ENCODE peak calls at places on chromosome 15, in nine cellular contexts. Q is fibroblast of lung, R is HCT116, P is mesendoderm, J is SJSA1, W is thoracic aorta, S is heart left ventricle, V is foreskin keratinocyte, Y is astrocyte. Z is an unnamed sample. For H3K27me3, the result is how much of the 10 kb centered on the place peaks cover.

GRCh38 chr15:23629234-23629805 is 18.3 kb downstream of the MAGEL2 start:
- DNase-seq in Q (no peak), R (no peak), P (peak), J (no peak), W (no peak), S (no peak), V (no peak), Y (no peak), Z (no peak)

GRCh38 chr15:66097151-66098018 is 156.2 kb downstream of the MEGF11 start:
- DNase-seq in Q (no peak), R (no peak), P (no peak), J (no peak), W (no peak), S (no peak), V (no peak), Y (no peak), Z (no peak)

GRCh38 chr15:27623560-27624305 is 475.4 kb downstream of the OCA2 start:
- DNase-seq in Q (no peak), R (no peak), P (no peak), J (no peak), W (no peak), S (no peak), V (no peak), Y (no peak), Z (no peak)

GRCh38 chr15:56325186-56325585 is 40.0 kb upstream of the TEX9 start:
- DNase-seq in Q (peak), R (no peak), P (no peak), J (no peak), W (no peak), S (no peak), V (peak), Y (peak), Z (no peak)

GRCh38 chr15:101267320-101268104 is 9.8 kb downstream of the SELENOS start:
- DNase-seq in Q (peak), R (no peak), P (peak), J (peak), W (no peak), S (peak), V (no peak), Y (peak), Z (peak)

GRCh38 chr15:71116366-71116765 is 1.1 kb downstream of the THSD4 start:
- DNase-seq in Q (no peak), R (no peak), P (no peak), J (no peak), W (no peak), S (no peak), V (no peak), Y (no peak), Z (peak)

GRCh38 chr15:48178612-48178931 is 477 bp upstream of the MYEF2 start:
- DNase-seq in Q (no peak), R (no peak), P (no peak), J (no peak), W (no peak), S (no peak), V (no peak), Y (no peak), Z (no peak)

GRCh38 chr15:48541659-48542334 is 103.7 kb downstream of the FBN1 start:
- DNase-seq in Q (peak), R (no peak), P (no peak), J (peak), W (no peak), S (peak), V (peak), Y (peak), Z (no peak)

GRCh38 chr15:36390491-36390890 is 188.9 kb upstream of the CDIN1 start:
- DNase-seq in Q (no peak), R (no peak), P (no peak), J (no peak), W (no peak), S (no peak), V (no peak), Y (no peak), Z (no peak)

GRCh38 chr15:42890161-42890913 is 30.2 kb downstream of the TTBK2 start:
- DNase-seq in Q (peak), R (no peak), P (peak), J (peak), W (no peak), S (no peak), V (peak), Y (peak), Z (no peak)

GRCh38 chr15:57395292-57395691 is 19.0 kb downstream of the CGNL1 start:
- DNase-seq in Q (peak), R (no peak), P (no peak), J (peak), W (no peak), S (no peak), V (peak), Y (peak), Z (no peak)

GRCh38 chr15:56989411-56989924 is 71.0 kb downstream of the TCF12 start:
- DNase-seq in Q (peak), R (no peak), P (no peak), J (peak), W (no peak), S (no peak), V (no peak), Y (no peak), Z (no peak)

GRCh38 chr15:100918690-100919480 is at the start of gene LRRK1:
- DNase-seq in Q (peak), R (no peak), P (peak), J (peak), W (no peak), S (peak), V (peak), Y (peak), Z (peak)

GRCh38 chr15:49301562-49301961 is 121.5 kb upstream of the FGF7 start:
- DNase-seq in Q (peak), R (no peak), P (no peak), J (no peak), W (no peak), S (no peak), V (no peak), Y (peak), Z (no peak)

GRCh38 chr15:40093224-40093842 is 15.3 kb downstream of the BMF start:
- DNase-seq in Q (peak), R (no peak), P (peak), J (peak), W (no peak), S (no peak), V (no peak), Y (no peak), Z (peak)

GRCh38 chr15:40072216-40072990 is 33.4 kb upstream of the SRP14 start:
- DNase-seq in Q (no peak), R (no peak), P (no peak), J (no peak), W (no peak), S (peak), V (no peak), Y (no peak), Z (no peak)

GRCh38 chr15:35305031-35305555 is 220.0 kb upstream of the NANOGP8 start:
- DNase-seq in Q (no peak), R (no peak), P (no peak), J (no peak), W (no peak), S (no peak), V (no peak), Y (peak), Z (no peak)

GRCh38 chr15:29064731-29065130 is 179.0 kb downstream of the APBA2 start:
- DNase-seq in Q (no peak), R (no peak), P (no peak), J (no peak), W (no peak), S (no peak), V (no peak), Y (no peak), Z (no peak)

GRCh38 chr15:77607894-77608261 is 24.8 kb downstream of the LINGO1 start:
- DNase-seq in Q (no peak), R (no peak), P (no peak), J (no peak), W (no peak), S (no peak), V (no peak), Y (no peak), Z (no peak)

GRCh38 chr15:99720533-99720932 is 12.7 kb downstream of the LYSMD4 start:
- DNase-seq in Q (no peak), R (no peak), P (peak), J (no peak), W (no peak), S (no peak), V (no peak), Y (no peak), Z (no peak)

GRCh38 chr15:58606577-58607080 is 142.9 kb downstream of the ADAM10 start:
- DNase-seq in Q (no peak), R (no peak), P (peak), J (no peak), W (no peak), S (no peak), V (no peak), Y (no peak), Z (no peak)

GRCh38 chr15:70200511-70200991 is 102.8 kb upstream of the TLE3 start:
- DNase-seq in Q (peak), R (no peak), P (no peak), J (no peak), W (no peak), S (no peak), V (no peak), Y (no peak), Z (no peak)

GRCh38 chr15:67117356-67117755 is 52.0 kb downstream of the SMAD3 start:
- DNase-seq in Q (peak), R (no peak), P (no peak), J (no peak), W (no peak), S (no peak), V (no peak), Y (peak), Z (no peak)

GRCh38 chr15:92819312-92820232 is 80.6 kb upstream of the CHD2 start:
- DNase-seq in Q (no peak), R (no peak), P (peak), J (peak), W (no peak), S (no peak), V (peak), Y (no peak), Z (no peak)

GRCh38 chr15:53918180-53919079 is 59.8 kb upstream of the UNC13C start:
- DNase-seq in Q (no peak), R (no peak), P (peak), J (no peak), W (no peak), S (peak), V (no peak), Y (no peak), Z (no peak)

GRCh38 chr15:74468341-74469032 is 7.5 kb upstream of the UBL7 start:
- DNase-seq in Q (no peak), R (no peak), P (no peak), J (no peak), W (no peak), S (no peak), V (no peak), Y (no peak), Z (no peak)

GRCh38 chr15:101399431-101399830 is 90.1 kb downstream of the PCSK6 start:
- DNase-seq in Q (no peak), R (no peak), P (no peak), J (no peak), W (no peak), S (no peak), V (no peak), Y (no peak), Z (no peak)

GRCh38 chr15:78129098-78130011 is 1.9 kb downstream of the CIB2 start:
- DNase-seq in Q (no peak), R (no peak), P (no peak), J (no peak), W (no peak), S (no peak), V (no peak), Y (no peak), Z (no peak)

GRCh38 chr15:101500865-101501551 is 11.5 kb upstream of the PCSK6 start:
- DNase-seq in Q (no peak), R (no peak), P (no peak), J (no peak), W (no peak), S (no peak), V (no peak), Y (no peak), Z (no peak)

GRCh38 chr15:91152896-91153581 is 53.0 kb downstream of the SV2B start:
- DNase-seq in Q (no peak), R (no peak), P (no peak), J (no peak), W (no peak), S (no peak), V (no peak), Y (no peak), Z (no peak)
- H3K27me3 ChIP-seq in Q (under half), R (under half), P (under half), J (under half), W (under half), S (under half), V (under half), Y (under half), Z (under half)

GRCh38 chr15:98164986-98165385 is 204.5 kb downstream of the ARRDC4 start:
- DNase-seq in Q (no peak), R (no peak), P (no peak), J (no peak), W (no peak), S (no peak), V (no peak), Y (no peak), Z (no peak)

GRCh38 chr15:98160236-98160635 is 199.7 kb downstream of the ARRDC4 start:
- DNase-seq in Q (no peak), R (no peak), P (no peak), J (no peak), W (no peak), S (no peak), V (peak), Y (no peak), Z (no peak)

GRCh38 chr15:98163319-98164030 is 203.0 kb downstream of the ARRDC4 start:
- DNase-seq in Q (no peak), R (no peak), P (no peak), J (no peak), W (no peak), S (no peak), V (no peak), Y (no peak), Z (no peak)

GRCh38 chr15:98169551-98169950 is 209.0 kb downstream of the ARRDC4 start:
- DNase-seq in Q (no peak), R (no peak), P (no peak), J (no peak), W (no peak), S (no peak), V (no peak), Y (no peak), Z (no peak)

DNA sequence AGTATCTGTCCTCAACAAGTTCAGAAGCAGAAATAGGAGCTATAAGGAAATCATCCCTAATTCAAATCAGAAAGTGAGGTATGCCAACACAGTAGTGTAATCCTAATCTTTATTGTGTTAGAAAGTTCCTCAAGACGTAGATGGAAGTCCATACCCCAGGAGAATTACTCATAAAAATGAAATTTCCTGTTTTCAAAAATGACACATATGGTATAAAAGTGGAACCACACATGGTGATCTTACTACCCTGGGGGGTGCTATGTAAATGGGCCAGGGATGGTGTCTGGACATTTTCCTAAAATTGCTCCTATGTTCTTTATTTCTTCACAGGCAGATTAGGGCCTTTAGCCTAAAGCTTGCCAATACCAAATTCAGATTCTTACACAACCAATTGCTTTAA is 204.1 kb downstream of the ARRDC4 start:
- DNase-seq in Q (no peak), R (no peak), P (no peak), J (no peak), W (no peak), S (no peak), V (peak), Y (no peak), Z (no peak)
- H3K27me3 ChIP-seq in Q (under half), R (under half), P (under half), J (under half), W (under half), S (under half), V (under half), Y (under half), Z (under half)

DNA sequence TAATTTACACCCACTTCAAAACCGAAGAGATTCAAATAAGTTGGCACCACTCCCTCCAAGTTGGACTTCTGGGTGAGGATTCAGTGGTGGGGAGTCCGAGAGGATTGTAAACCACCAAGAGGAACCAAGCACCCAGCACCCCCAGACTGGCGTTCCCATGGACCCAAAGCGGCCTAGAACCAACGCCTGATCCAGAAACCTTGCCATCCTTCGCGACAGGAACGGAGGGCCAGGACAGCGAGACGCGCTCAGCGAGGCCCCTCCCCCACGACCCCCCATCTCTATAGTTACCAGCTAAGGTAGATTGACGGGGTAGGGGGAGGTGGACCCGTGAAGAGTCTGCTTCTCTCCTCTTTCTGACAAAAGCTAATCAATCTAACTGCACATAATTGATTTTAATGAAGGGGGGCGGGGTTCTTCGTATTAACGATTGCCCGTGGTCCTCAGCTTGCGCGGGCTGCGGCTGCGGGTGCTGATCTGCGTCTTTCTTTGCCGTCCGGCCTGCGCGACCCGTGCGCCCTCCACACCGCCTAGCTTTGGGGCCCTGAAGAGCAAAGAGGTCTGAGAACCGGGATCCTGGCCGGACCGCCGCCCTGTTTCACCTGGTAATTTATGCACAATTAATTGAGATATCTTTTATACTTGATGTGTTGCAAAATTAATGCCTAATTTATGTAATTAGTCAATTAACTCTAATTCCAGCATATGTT is 10.9 kb upstream of the FOXB1 start:
- DNase-seq in Q (no peak), R (no peak), P (no peak), J (no peak), W (no peak), S (no peak), V (no peak), Y (no peak), Z (no peak)
- H3K27me3 ChIP-seq in Q (half or more), R (under half), P (under half), J (half or more), W (under half), S (under half), V (half or more), Y (half or more), Z (half or more)

GRCh38 chr15:38650936-38651327 is 86.3 kb upstream of the RASGRP1 start:
- DNase-seq in Q (no peak), R (no peak), P (no peak), J (no peak), W (no peak), S (no peak), V (no peak), Y (no peak), Z (no peak)
- H3K27me3 ChIP-seq in Q (under half), R (under half), P (under half), J (under half), W (under half), S (under half), V (under half), Y (under half), Z (under half)

GRCh38 chr15:52778457-52778856 is 11.7 kb downstream of the ONECUT1 start:
- DNase-seq in Q (no peak), R (no peak), P (peak), J (no peak), W (no peak), S (no peak), V (no peak), Y (no peak), Z (no peak)
- H3K27me3 ChIP-seq in Q (under half), R (under half), P (under half), J (half or more), W (under half), S (under half), V (half or more), Y (under half), Z (under half)

GRCh38 chr15:76346666-76347506 is 10.3 kb downstream of the ISL2 start:
- DNase-seq in Q (peak), R (no peak), P (peak), J (no peak), W (no peak), S (no peak), V (peak), Y (no peak), Z (peak)
- H3K27me3 ChIP-seq in Q (under half), R (under half), P (under half), J (under half), W (under half), S (half or more), V (half or more), Y (half or more), Z (half or more)

GRCh38 chr15:69093127-69093526 is 67.3 kb upstream of the GLCE start:
- DNase-seq in Q (no peak), R (no peak), P (peak), J (no peak), W (no peak), S (peak), V (no peak), Y (peak), Z (no peak)
- H3K27me3 ChIP-seq in Q (under half), R (under half), P (under half), J (under half), W (under half), S (under half), V (under half), Y (under half), Z (under half)

DNA sequence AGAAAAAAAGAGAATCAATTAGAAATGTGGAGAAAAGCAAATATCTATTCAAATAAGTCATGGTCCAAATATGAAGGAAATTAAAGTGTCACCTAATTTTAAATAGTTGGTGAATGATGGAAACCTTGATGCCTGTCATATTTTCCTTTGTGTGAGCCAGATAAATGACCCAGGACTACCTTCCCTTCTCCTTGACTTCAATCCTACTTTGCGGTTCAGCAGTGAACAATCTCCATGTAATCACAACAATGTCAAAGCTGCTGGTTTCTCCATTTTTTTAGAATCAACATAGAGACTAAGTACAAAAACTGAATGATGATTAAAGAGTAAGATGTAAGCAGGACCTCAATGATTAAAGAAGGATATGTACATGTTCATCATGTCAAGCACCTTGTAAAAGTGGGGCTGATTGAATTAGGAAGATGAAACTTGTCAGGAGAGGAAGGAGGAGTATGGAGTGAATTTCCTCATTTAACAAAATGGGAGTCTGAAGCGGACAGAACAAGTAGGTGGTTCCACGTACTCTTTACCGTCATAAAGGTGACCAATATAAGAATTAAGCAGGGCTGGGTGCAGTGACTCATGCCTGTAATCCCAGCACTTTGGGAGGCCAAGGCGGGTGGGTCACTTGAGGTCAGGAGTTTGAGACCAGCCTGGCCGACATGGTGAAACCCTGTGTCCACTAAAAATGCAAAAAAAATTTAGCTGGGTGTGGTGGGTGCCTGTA is 43.1 kb downstream of the TRPM1 start:
- DNase-seq in Q (no peak), R (no peak), P (no peak), J (no peak), W (no peak), S (no peak), V (no peak), Y (no peak), Z (no peak)
- H3K27me3 ChIP-seq in Q (under half), R (under half), P (under half), J (under half), W (under half), S (under half), V (under half), Y (under half), Z (under half)

DNA sequence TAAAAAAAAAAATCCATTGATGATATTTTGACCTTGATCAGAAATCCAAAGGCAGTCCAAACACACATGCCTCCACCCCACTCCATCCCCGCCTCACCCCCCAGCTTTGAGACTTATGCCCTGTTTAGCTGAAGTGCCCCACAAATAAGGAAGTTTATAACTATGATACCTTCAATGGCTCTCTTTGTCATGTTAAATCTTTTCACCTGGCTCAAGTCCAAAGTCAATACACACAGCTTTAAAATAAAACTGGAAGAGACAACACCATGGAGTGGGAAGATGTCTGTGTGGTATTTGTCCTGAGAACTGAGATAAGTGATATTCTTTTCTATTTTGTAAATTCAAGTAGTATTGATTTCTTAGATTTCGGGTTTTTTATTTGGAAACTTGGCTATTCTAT is 5.0 kb downstream of the FOXB1 start:
- DNase-seq in Q (no peak), R (no peak), P (no peak), J (no peak), W (no peak), S (no peak), V (no peak), Y (no peak), Z (no peak)
- H3K27me3 ChIP-seq in Q (half or more), R (half or more), P (under half), J (half or more), W (under half), S (half or more), V (half or more), Y (half or more), Z (half or more)

Z was measured in colonic mucosa.